ENCODE peak calls at places on chromosomes 2 and 18, in seven cellular contexts. One of them, this sample, is unnamed.

GRCh38 chr2:232300894-232301387 is 77.6 kb upstream of the ALPP start:
- DNase-seq in neuronal stem cell: no peak
- DNase-seq in IMR-90: peak
- DNase-seq in H1: no peak
- DNase-seq in mesendoderm: no peak
- DNase-seq in H9: no peak
- DNase-seq in trophoblast cell: no peak
- DNase-seq in this sample: peak

GRCh38 chr18:31741096-31741735 is 19.5 kb downstream of the SLC25A52 start:
- DNase-seq in neuronal stem cell: peak
- DNase-seq in mesendoderm: peak
- DNase-seq in IMR-90: peak
- DNase-seq in H9: peak
- DNase-seq in trophoblast cell: peak
- DNase-seq in H1: peak
- DNase-seq in this sample: peak

GRCh38 chr2:204452464-204453023 is 92.7 kb upstream of the PARD3B start:
- DNase-seq in trophoblast cell: peak
- DNase-seq in H1: no peak
- DNase-seq in H9: peak
- DNase-seq in neuronal stem cell: peak
- DNase-seq in mesendoderm: peak
- DNase-seq in IMR-90: peak
- DNase-seq in this sample: peak

GRCh38 chr2:118097657-118098056 is 9.4 kb downstream of the INSIG2 start:
- DNase-seq in H1: no peak
- DNase-seq in IMR-90: peak
- DNase-seq in mesendoderm: no peak
- DNase-seq in H9: no peak
- DNase-seq in trophoblast cell: no peak
- DNase-seq in neuronal stem cell: no peak
- DNase-seq in this sample: peak

GRCh38 chr18:35174093-35174731 is 66.6 kb upstream of the ZNF397 start:
- DNase-seq in neuronal stem cell: no peak
- DNase-seq in H9: no peak
- DNase-seq in IMR-90: no peak
- DNase-seq in mesendoderm: peak
- DNase-seq in H1: no peak
- DNase-seq in trophoblast cell: no peak
- DNase-seq in this sample: no peak

GRCh38 chr2:194020155-194020554 is 1636.9 kb upstream of the SLC39A10 start:
- DNase-seq in IMR-90: no peak
- DNase-seq in trophoblast cell: no peak
- DNase-seq in neuronal stem cell: no peak
- DNase-seq in mesendoderm: no peak
- DNase-seq in H9: no peak
- DNase-seq in H1: no peak
- DNase-seq in this sample: no peak

GRCh38 chr2:42086500-42086953 is 38.7 kb downstream of the PKDCC start:
- DNase-seq in neuronal stem cell: peak
- DNase-seq in H1: peak
- DNase-seq in IMR-90: peak
- DNase-seq in H9: peak
- DNase-seq in mesendoderm: peak
- DNase-seq in trophoblast cell: peak
- DNase-seq in this sample: peak

GRCh38 chr2:96542357-96542977 is 5.9 kb downstream of the ARID5A start:
- DNase-seq in H1: no peak
- DNase-seq in H9: no peak
- DNase-seq in trophoblast cell: no peak
- DNase-seq in mesendoderm: no peak
- DNase-seq in IMR-90: no peak
- DNase-seq in neuronal stem cell: no peak
- DNase-seq in this sample: no peak

GRCh38 chr2:215931256-215931903 is 82.0 kb downstream of the MREG start:
- DNase-seq in H1: peak
- DNase-seq in trophoblast cell: peak
- DNase-seq in mesendoderm: peak
- DNase-seq in neuronal stem cell: peak
- DNase-seq in IMR-90: peak
- DNase-seq in H9: no peak
- DNase-seq in this sample: peak

GRCh38 chr18:31498450-31499156 is 626 bp downstream of the DSG2 start:
- DNase-seq in neuronal stem cell: peak
- DNase-seq in H1: no peak
- DNase-seq in H9: no peak
- DNase-seq in IMR-90: no peak
- DNase-seq in trophoblast cell: no peak
- DNase-seq in mesendoderm: no peak
- DNase-seq in this sample: peak

GRCh38 chr18:51157215-51157614 is 40.3 kb downstream of the MEX3C start:
- DNase-seq in H9: no peak
- DNase-seq in trophoblast cell: no peak
- DNase-seq in H1: no peak
- DNase-seq in mesendoderm: no peak
- DNase-seq in IMR-90: no peak
- DNase-seq in neuronal stem cell: no peak
- DNase-seq in this sample: no peak

GRCh38 chr18:79508565-79509535 is 113.1 kb downstream of the NFATC1 start:
- DNase-seq in neuronal stem cell: no peak
- DNase-seq in H1: no peak
- DNase-seq in IMR-90: no peak
- DNase-seq in mesendoderm: no peak
- DNase-seq in trophoblast cell: no peak
- DNase-seq in H9: no peak
- DNase-seq in this sample: no peak

GRCh38 chr2:60104514-60105501 is 448.6 kb downstream of the BCL11A start:
- DNase-seq in mesendoderm: no peak
- DNase-seq in trophoblast cell: no peak
- DNase-seq in neuronal stem cell: no peak
- DNase-seq in H9: no peak
- DNase-seq in IMR-90: no peak
- DNase-seq in H1: no peak
- DNase-seq in this sample: no peak

GRCh38 chr2:169815849-169816248 is 8.9 kb downstream of the METTL5 start:
- DNase-seq in IMR-90: peak
- DNase-seq in H1: no peak
- DNase-seq in trophoblast cell: no peak
- DNase-seq in H9: no peak
- DNase-seq in mesendoderm: no peak
- DNase-seq in neuronal stem cell: no peak
- DNase-seq in this sample: peak

GRCh38 chr2:28493636-28494035 is 2.2 kb upstream of the PLB1 start:
- DNase-seq in H1: no peak
- DNase-seq in neuronal stem cell: no peak
- DNase-seq in IMR-90: no peak
- DNase-seq in H9: no peak
- DNase-seq in mesendoderm: no peak
- DNase-seq in trophoblast cell: no peak
- DNase-seq in this sample: no peak

GRCh38 chr18:38369772-38370690 is 804.4 kb upstream of the CELF4 start:
- DNase-seq in mesendoderm: no peak
- DNase-seq in H9: no peak
- DNase-seq in H1: no peak
- DNase-seq in IMR-90: no peak
- DNase-seq in trophoblast cell: no peak
- DNase-seq in neuronal stem cell: no peak
- DNase-seq in this sample: no peak

GRCh38 chr2:17583166-17583565 is 42.7 kb downstream of the VSNL1 start:
- DNase-seq in H1: no peak
- DNase-seq in trophoblast cell: no peak
- DNase-seq in mesendoderm: no peak
- DNase-seq in neuronal stem cell: no peak
- DNase-seq in IMR-90: no peak
- DNase-seq in H9: no peak
- DNase-seq in this sample: no peak

GRCh38 chr2:9063023-9063606 is 59.6 kb upstream of the MBOAT2 start:
- DNase-seq in H9: no peak
- DNase-seq in H1: no peak
- DNase-seq in IMR-90: no peak
- DNase-seq in trophoblast cell: no peak
- DNase-seq in mesendoderm: no peak
- DNase-seq in neuronal stem cell: no peak
- DNase-seq in this sample: no peak

GRCh38 chr2:231460073-231460861 is 4.0 kb downstream of the NCL start:
- DNase-seq in IMR-90: no peak
- DNase-seq in H9: no peak
- DNase-seq in neuronal stem cell: no peak
- DNase-seq in trophoblast cell: no peak
- DNase-seq in mesendoderm: no peak
- DNase-seq in H1: no peak
- DNase-seq in this sample: no peak

GRCh38 chr18:54261894-54262293 is 7.4 kb upstream of the POLI start:
- DNase-seq in H1: no peak
- DNase-seq in H9: no peak
- DNase-seq in IMR-90: no peak
- DNase-seq in trophoblast cell: no peak
- DNase-seq in mesendoderm: no peak
- DNase-seq in neuronal stem cell: no peak
- DNase-seq in this sample: no peak

GRCh38 chr2:100198461-100199230 is 56.3 kb upstream of the AFF3 start:
- DNase-seq in trophoblast cell: no peak
- DNase-seq in H1: no peak
- DNase-seq in H9: no peak
- DNase-seq in mesendoderm: peak
- DNase-seq in neuronal stem cell: no peak
- DNase-seq in IMR-90: no peak
- DNase-seq in this sample: no peak

GRCh38 chr2:134772493-134773169 is 53.8 kb upstream of the TMEM163 start:
- DNase-seq in H1: no peak
- DNase-seq in H9: peak
- DNase-seq in neuronal stem cell: no peak
- DNase-seq in IMR-90: no peak
- DNase-seq in mesendoderm: peak
- DNase-seq in trophoblast cell: peak
- DNase-seq in this sample: no peak

GRCh38 chr2:96265349-96265839 is 403 bp downstream of the TMEM127 start:
- DNase-seq in mesendoderm: no peak
- DNase-seq in H9: no peak
- DNase-seq in neuronal stem cell: no peak
- DNase-seq in trophoblast cell: no peak
- DNase-seq in IMR-90: no peak
- DNase-seq in H1: peak
- DNase-seq in this sample: peak

GRCh38 chr2:1817256-1818127 is 73.2 kb upstream of the PXDN start:
- DNase-seq in H1: peak
- DNase-seq in neuronal stem cell: peak
- DNase-seq in trophoblast cell: peak
- DNase-seq in H9: peak
- DNase-seq in mesendoderm: peak
- DNase-seq in IMR-90: peak
- DNase-seq in this sample: peak

DNA sequence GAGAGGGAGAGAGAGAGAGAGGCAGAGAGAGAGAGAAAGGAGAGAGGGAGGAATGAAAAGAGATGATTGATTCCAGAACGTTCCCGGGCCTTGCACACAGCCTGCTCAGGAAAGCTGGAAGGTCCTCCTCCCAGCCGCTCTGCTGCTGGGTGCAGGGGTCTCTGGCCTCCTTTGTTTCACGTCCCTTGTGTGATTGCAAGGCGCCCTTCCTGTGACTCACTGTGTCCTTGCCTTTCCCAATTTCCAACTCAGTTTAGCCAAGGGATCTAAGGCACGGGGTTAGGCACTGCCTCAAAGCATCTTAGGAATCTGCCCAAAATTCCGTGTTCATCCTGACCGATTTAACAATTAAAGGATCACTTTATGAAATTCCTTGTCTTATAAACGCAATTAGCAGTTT is 221.2 kb downstream of the KLHL29 start:
- DNase-seq in trophoblast cell: peak
- DNase-seq in H9: no peak
- DNase-seq in mesendoderm: no peak
- DNase-seq in IMR-90: no peak
- DNase-seq in neuronal stem cell: no peak
- DNase-seq in H1: no peak
- DNase-seq in this sample: no peak
- H3K18ac ChIP-seq in trophoblast cell: no peak
- H3K18ac ChIP-seq in H9: no peak
- H3K18ac ChIP-seq in mesendoderm: no peak
- H3K18ac ChIP-seq in IMR-90: no peak
- H3K18ac ChIP-seq in neuronal stem cell: no peak
- H3K18ac ChIP-seq in H1: no peak
- H3K18ac ChIP-seq in this sample: no peak

DNA sequence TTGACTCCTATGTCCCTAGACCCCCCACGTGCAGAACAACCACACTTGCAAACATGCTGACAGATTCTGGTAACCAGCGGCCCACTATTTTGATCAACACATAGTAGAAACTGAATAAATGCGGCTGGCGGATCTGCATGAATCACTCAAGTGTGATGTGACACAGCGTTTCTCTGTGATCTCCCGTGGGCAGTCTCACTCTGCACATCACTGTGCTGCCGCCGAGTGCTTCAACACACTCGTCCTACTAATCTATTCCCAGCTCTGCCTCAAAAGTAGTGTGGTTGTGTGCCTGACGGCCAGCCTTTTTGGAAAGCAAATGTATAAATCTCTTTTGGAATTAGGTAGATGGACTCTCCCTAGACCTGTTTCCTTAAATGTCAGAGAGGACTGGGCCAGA is 37.3 kb upstream of the TMEM182 start:
- DNase-seq in mesendoderm: no peak
- DNase-seq in neuronal stem cell: no peak
- DNase-seq in H1: no peak
- DNase-seq in trophoblast cell: no peak
- DNase-seq in H9: no peak
- DNase-seq in IMR-90: no peak
- DNase-seq in this sample: no peak
- H3K18ac ChIP-seq in mesendoderm: no peak
- H3K18ac ChIP-seq in neuronal stem cell: no peak
- H3K18ac ChIP-seq in H1: no peak
- H3K18ac ChIP-seq in trophoblast cell: no peak
- H3K18ac ChIP-seq in H9: no peak
- H3K18ac ChIP-seq in IMR-90: no peak
- H3K18ac ChIP-seq in this sample: no peak

GRCh38 chr2:191257934-191258333 is 12.7 kb downstream of the MYO1B start:
- DNase-seq in trophoblast cell: no peak
- DNase-seq in IMR-90: no peak
- DNase-seq in mesendoderm: no peak
- DNase-seq in H1: no peak
- DNase-seq in H9: no peak
- DNase-seq in neuronal stem cell: no peak
- DNase-seq in this sample: no peak
- H3K18ac ChIP-seq in trophoblast cell: no peak
- H3K18ac ChIP-seq in IMR-90: no peak
- H3K18ac ChIP-seq in mesendoderm: no peak
- H3K18ac ChIP-seq in H1: no peak
- H3K18ac ChIP-seq in H9: no peak
- H3K18ac ChIP-seq in neuronal stem cell: no peak
- H3K18ac ChIP-seq in this sample: no peak

DNA sequence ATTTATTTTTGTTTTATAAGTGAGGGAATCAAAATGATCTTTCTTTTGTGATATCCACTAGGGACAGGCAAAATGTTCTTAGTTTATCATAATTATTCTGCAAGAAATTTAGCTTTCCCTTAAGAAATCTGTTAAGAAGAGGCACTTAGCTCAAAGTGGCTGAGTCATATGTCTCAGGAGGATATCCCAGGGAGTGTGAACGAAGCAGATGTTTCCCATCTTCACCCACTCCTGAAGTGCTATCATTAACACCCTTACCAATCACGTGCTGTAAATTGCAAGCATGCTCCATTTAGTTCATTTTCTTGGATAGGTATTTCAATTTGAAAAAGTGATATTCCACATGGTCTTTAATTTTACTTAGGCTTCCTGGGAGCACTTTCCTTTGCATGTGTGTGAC is 774.3 kb upstream of the TMEFF2 start:
- DNase-seq in neuronal stem cell: no peak
- DNase-seq in IMR-90: no peak
- DNase-seq in trophoblast cell: no peak
- DNase-seq in H1: no peak
- DNase-seq in H9: no peak
- DNase-seq in mesendoderm: peak
- DNase-seq in this sample: peak
- H3K18ac ChIP-seq in neuronal stem cell: no peak
- H3K18ac ChIP-seq in IMR-90: no peak
- H3K18ac ChIP-seq in trophoblast cell: no peak
- H3K18ac ChIP-seq in H1: no peak
- H3K18ac ChIP-seq in H9: no peak
- H3K18ac ChIP-seq in mesendoderm: no peak
- H3K18ac ChIP-seq in this sample: no peak